ENCODE peak calls at places on chromosomes 1 and 21, in nine cellular contexts. One of them, this sample, is unnamed.

GRCh38 chr21:14488805-14489204 is 57.3 kb downstream of the SAMSN1 start:
- DNase-seq in GM13976: no peak
- DNase-seq in nephron progenitor cell: no peak
- DNase-seq in astrocyte of the spinal cord: no peak
- DNase-seq in progenitor cell of endocrine pancreas: no peak
- DNase-seq in transverse colon: no peak
- DNase-seq in AG09309: no peak
- DNase-seq in heart left ventricle: no peak
- DNase-seq in neural crest cell: no peak
- DNase-seq in this sample: no peak

GRCh38 chr1:115052454-115053083 is 22.9 kb downstream of the TSHB start:
- DNase-seq in GM13976: peak
- DNase-seq in nephron progenitor cell: peak
- DNase-seq in astrocyte of the spinal cord: peak
- DNase-seq in progenitor cell of endocrine pancreas: peak
- DNase-seq in transverse colon: peak
- DNase-seq in AG09309: no peak
- DNase-seq in heart left ventricle: peak
- DNase-seq in neural crest cell: peak
- DNase-seq in this sample: peak

GRCh38 chr1:219433471-219434131 is 179.3 kb downstream of the ZC3H11B start:
- DNase-seq in GM13976: no peak
- DNase-seq in nephron progenitor cell: no peak
- DNase-seq in astrocyte of the spinal cord: no peak
- DNase-seq in progenitor cell of endocrine pancreas: no peak
- DNase-seq in transverse colon: no peak
- DNase-seq in AG09309: no peak
- DNase-seq in heart left ventricle: no peak
- DNase-seq in neural crest cell: no peak
- DNase-seq in this sample: no peak

GRCh38 chr1:91026777-91027176 is 4.9 kb upstream of the ZNF644 start:
- DNase-seq in GM13976: peak
- DNase-seq in nephron progenitor cell: no peak
- DNase-seq in astrocyte of the spinal cord: no peak
- DNase-seq in progenitor cell of endocrine pancreas: no peak
- DNase-seq in transverse colon: no peak
- DNase-seq in AG09309: no peak
- DNase-seq in heart left ventricle: no peak
- DNase-seq in neural crest cell: no peak
- DNase-seq in this sample: no peak

GRCh38 chr1:151621351-151621750 is 9.5 kb downstream of the SNX27 start:
- DNase-seq in GM13976: no peak
- DNase-seq in nephron progenitor cell: no peak
- DNase-seq in astrocyte of the spinal cord: no peak
- DNase-seq in progenitor cell of endocrine pancreas: no peak
- DNase-seq in transverse colon: no peak
- DNase-seq in AG09309: no peak
- DNase-seq in heart left ventricle: no peak
- DNase-seq in neural crest cell: no peak
- DNase-seq in this sample: no peak

GRCh38 chr1:154352581-154353459 is 27.5 kb downstream of the ATP8B2 start:
- DNase-seq in GM13976: peak
- DNase-seq in nephron progenitor cell: peak
- DNase-seq in astrocyte of the spinal cord: peak
- DNase-seq in progenitor cell of endocrine pancreas: peak
- DNase-seq in transverse colon: peak
- DNase-seq in AG09309: no peak
- DNase-seq in heart left ventricle: peak
- DNase-seq in neural crest cell: peak
- DNase-seq in this sample: peak

GRCh38 chr1:62062087-62062486 is 132.6 kb upstream of the L1TD1 start:
- DNase-seq in GM13976: no peak
- DNase-seq in nephron progenitor cell: no peak
- DNase-seq in astrocyte of the spinal cord: no peak
- DNase-seq in progenitor cell of endocrine pancreas: no peak
- DNase-seq in transverse colon: no peak
- DNase-seq in AG09309: no peak
- DNase-seq in heart left ventricle: no peak
- DNase-seq in neural crest cell: no peak
- DNase-seq in this sample: no peak

GRCh38 chr1:15620155-15620545 is 2.9 kb downstream of the DDI2 start:
- DNase-seq in GM13976: no peak
- DNase-seq in nephron progenitor cell: no peak
- DNase-seq in astrocyte of the spinal cord: peak
- DNase-seq in progenitor cell of endocrine pancreas: no peak
- DNase-seq in transverse colon: no peak
- DNase-seq in AG09309: no peak
- DNase-seq in heart left ventricle: no peak
- DNase-seq in neural crest cell: no peak
- DNase-seq in this sample: no peak

GRCh38 chr1:56456426-56457101 is 122.8 kb downstream of the PLPP3 start:
- DNase-seq in GM13976: no peak
- DNase-seq in nephron progenitor cell: no peak
- DNase-seq in astrocyte of the spinal cord: peak
- DNase-seq in progenitor cell of endocrine pancreas: no peak
- DNase-seq in transverse colon: no peak
- DNase-seq in AG09309: peak
- DNase-seq in heart left ventricle: no peak
- DNase-seq in neural crest cell: no peak
- DNase-seq in this sample: no peak

GRCh38 chr1:25765152-25765909 is 34.7 kb upstream of the SELENON start:
- DNase-seq in GM13976: no peak
- DNase-seq in nephron progenitor cell: no peak
- DNase-seq in astrocyte of the spinal cord: no peak
- DNase-seq in progenitor cell of endocrine pancreas: no peak
- DNase-seq in transverse colon: no peak
- DNase-seq in AG09309: no peak
- DNase-seq in heart left ventricle: no peak
- DNase-seq in neural crest cell: no peak
- DNase-seq in this sample: no peak

GRCh38 chr1:211735208-211736170 is 60.1 kb upstream of the NEK2 start:
- DNase-seq in GM13976: no peak
- DNase-seq in nephron progenitor cell: no peak
- DNase-seq in astrocyte of the spinal cord: peak
- DNase-seq in progenitor cell of endocrine pancreas: no peak
- DNase-seq in transverse colon: peak
- DNase-seq in AG09309: peak
- DNase-seq in heart left ventricle: peak
- DNase-seq in neural crest cell: peak
- DNase-seq in this sample: no peak

GRCh38 chr1:153541641-153542569 is 1.2 kb upstream of the S100A5 start:
- DNase-seq in GM13976: no peak
- DNase-seq in nephron progenitor cell: no peak
- DNase-seq in astrocyte of the spinal cord: no peak
- DNase-seq in progenitor cell of endocrine pancreas: no peak
- DNase-seq in transverse colon: no peak
- DNase-seq in AG09309: no peak
- DNase-seq in heart left ventricle: no peak
- DNase-seq in neural crest cell: no peak
- DNase-seq in this sample: no peak

GRCh38 chr1:27635410-27636142 is 591 bp upstream of the FGR start:
- DNase-seq in GM13976: no peak
- DNase-seq in nephron progenitor cell: no peak
- DNase-seq in astrocyte of the spinal cord: no peak
- DNase-seq in progenitor cell of endocrine pancreas: no peak
- DNase-seq in transverse colon: no peak
- DNase-seq in AG09309: no peak
- DNase-seq in heart left ventricle: no peak
- DNase-seq in neural crest cell: no peak
- DNase-seq in this sample: no peak

GRCh38 chr1:92291372-92291999 is 7.3 kb downstream of the GLMN start:
- DNase-seq in GM13976: peak
- DNase-seq in nephron progenitor cell: no peak
- DNase-seq in astrocyte of the spinal cord: peak
- DNase-seq in progenitor cell of endocrine pancreas: no peak
- DNase-seq in transverse colon: no peak
- DNase-seq in AG09309: peak
- DNase-seq in heart left ventricle: no peak
- DNase-seq in neural crest cell: peak
- DNase-seq in this sample: no peak

GRCh38 chr21:29299906-29300546 is 1.3 kb downstream of the BACH1 start:
- DNase-seq in GM13976: peak
- DNase-seq in nephron progenitor cell: peak
- DNase-seq in astrocyte of the spinal cord: peak
- DNase-seq in progenitor cell of endocrine pancreas: no peak
- DNase-seq in transverse colon: peak
- DNase-seq in AG09309: peak
- DNase-seq in heart left ventricle: peak
- DNase-seq in neural crest cell: no peak
- DNase-seq in this sample: peak

GRCh38 chr1:214952648-214953047 is 129.9 kb upstream of the KCNK2 start:
- DNase-seq in GM13976: no peak
- DNase-seq in nephron progenitor cell: no peak
- DNase-seq in astrocyte of the spinal cord: no peak
- DNase-seq in progenitor cell of endocrine pancreas: no peak
- DNase-seq in transverse colon: no peak
- DNase-seq in AG09309: no peak
- DNase-seq in heart left ventricle: no peak
- DNase-seq in neural crest cell: no peak
- DNase-seq in this sample: no peak

GRCh38 chr1:109923131-109923945 is 12.7 kb downstream of the CSF1 start:
- DNase-seq in GM13976: peak
- DNase-seq in nephron progenitor cell: no peak
- DNase-seq in astrocyte of the spinal cord: no peak
- DNase-seq in progenitor cell of endocrine pancreas: no peak
- DNase-seq in transverse colon: peak
- DNase-seq in AG09309: no peak
- DNase-seq in heart left ventricle: no peak
- DNase-seq in neural crest cell: no peak
- DNase-seq in this sample: peak
- TF ChIP-seq CTCF in GM13976: peak
- TF ChIP-seq CTCF in nephron progenitor cell: peak
- TF ChIP-seq CTCF in astrocyte of the spinal cord: peak
- TF ChIP-seq CTCF in progenitor cell of endocrine pancreas: peak
- TF ChIP-seq CTCF in transverse colon: peak
- TF ChIP-seq CTCF in AG09309: peak
- TF ChIP-seq CTCF in heart left ventricle: peak
- TF ChIP-seq CTCF in neural crest cell: peak
- TF ChIP-seq CTCF in this sample: peak

DNA sequence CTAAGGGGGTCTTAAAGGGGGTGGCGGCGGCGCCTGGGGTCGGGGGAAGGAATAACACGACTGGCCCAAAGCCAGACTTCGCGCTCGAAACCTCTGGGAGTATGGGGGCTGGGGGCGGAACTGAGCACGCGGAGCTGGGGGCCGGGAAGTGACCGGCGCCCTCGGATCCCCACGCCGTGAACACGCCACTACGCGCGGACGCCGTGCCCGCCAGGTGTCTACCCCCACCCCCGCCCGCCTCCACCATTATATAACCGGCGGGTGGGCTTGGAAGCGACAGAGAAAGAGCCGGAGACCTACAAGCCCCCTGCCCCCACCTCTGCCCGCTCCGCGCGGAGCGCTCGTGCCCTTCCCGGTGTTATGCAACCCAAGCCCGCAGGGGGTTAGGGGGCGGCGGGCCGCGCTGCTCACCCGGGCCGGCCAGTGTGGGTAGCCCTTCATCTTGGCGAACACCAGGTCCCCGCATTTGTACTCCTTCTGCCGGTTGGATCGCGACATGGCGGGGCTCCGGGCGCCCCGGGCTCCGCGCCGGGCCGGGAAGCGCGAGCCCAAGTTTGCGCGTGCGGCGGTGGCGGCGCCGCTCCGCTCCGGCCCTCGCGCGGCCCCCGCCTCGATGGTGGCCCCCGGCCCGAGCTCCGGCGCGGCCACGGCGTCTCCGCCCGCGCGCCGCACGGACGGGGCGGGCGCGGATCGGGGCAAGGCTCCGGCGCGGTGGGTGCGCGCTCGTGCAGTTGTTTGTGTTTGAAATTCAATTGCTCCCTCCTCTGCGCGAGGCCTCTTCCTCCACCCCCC is at the start of gene HDGF:
- DNase-seq in GM13976: peak
- DNase-seq in nephron progenitor cell: peak
- DNase-seq in astrocyte of the spinal cord: no peak
- DNase-seq in progenitor cell of endocrine pancreas: peak
- DNase-seq in transverse colon: peak
- DNase-seq in AG09309: no peak
- DNase-seq in heart left ventricle: peak
- DNase-seq in neural crest cell: peak
- DNase-seq in this sample: no peak
- TF ChIP-seq CTCF in GM13976: no peak
- TF ChIP-seq CTCF in nephron progenitor cell: no peak
- TF ChIP-seq CTCF in astrocyte of the spinal cord: no peak
- TF ChIP-seq CTCF in progenitor cell of endocrine pancreas: peak
- TF ChIP-seq CTCF in transverse colon: no peak
- TF ChIP-seq CTCF in AG09309: no peak
- TF ChIP-seq CTCF in heart left ventricle: peak
- TF ChIP-seq CTCF in neural crest cell: no peak
- TF ChIP-seq CTCF in this sample: no peak

GRCh38 chr1:100921110-100921706 is 25.3 kb downstream of the SLC30A7 start:
- DNase-seq in GM13976: peak
- DNase-seq in nephron progenitor cell: peak
- DNase-seq in astrocyte of the spinal cord: peak
- DNase-seq in progenitor cell of endocrine pancreas: no peak
- DNase-seq in transverse colon: no peak
- DNase-seq in AG09309: peak
- DNase-seq in heart left ventricle: no peak
- DNase-seq in neural crest cell: no peak
- DNase-seq in this sample: peak
- TF ChIP-seq CTCF in GM13976: peak
- TF ChIP-seq CTCF in nephron progenitor cell: peak
- TF ChIP-seq CTCF in astrocyte of the spinal cord: peak
- TF ChIP-seq CTCF in progenitor cell of endocrine pancreas: peak
- TF ChIP-seq CTCF in transverse colon: peak
- TF ChIP-seq CTCF in AG09309: peak
- TF ChIP-seq CTCF in heart left ventricle: peak
- TF ChIP-seq CTCF in neural crest cell: peak
- TF ChIP-seq CTCF in this sample: peak

DNA sequence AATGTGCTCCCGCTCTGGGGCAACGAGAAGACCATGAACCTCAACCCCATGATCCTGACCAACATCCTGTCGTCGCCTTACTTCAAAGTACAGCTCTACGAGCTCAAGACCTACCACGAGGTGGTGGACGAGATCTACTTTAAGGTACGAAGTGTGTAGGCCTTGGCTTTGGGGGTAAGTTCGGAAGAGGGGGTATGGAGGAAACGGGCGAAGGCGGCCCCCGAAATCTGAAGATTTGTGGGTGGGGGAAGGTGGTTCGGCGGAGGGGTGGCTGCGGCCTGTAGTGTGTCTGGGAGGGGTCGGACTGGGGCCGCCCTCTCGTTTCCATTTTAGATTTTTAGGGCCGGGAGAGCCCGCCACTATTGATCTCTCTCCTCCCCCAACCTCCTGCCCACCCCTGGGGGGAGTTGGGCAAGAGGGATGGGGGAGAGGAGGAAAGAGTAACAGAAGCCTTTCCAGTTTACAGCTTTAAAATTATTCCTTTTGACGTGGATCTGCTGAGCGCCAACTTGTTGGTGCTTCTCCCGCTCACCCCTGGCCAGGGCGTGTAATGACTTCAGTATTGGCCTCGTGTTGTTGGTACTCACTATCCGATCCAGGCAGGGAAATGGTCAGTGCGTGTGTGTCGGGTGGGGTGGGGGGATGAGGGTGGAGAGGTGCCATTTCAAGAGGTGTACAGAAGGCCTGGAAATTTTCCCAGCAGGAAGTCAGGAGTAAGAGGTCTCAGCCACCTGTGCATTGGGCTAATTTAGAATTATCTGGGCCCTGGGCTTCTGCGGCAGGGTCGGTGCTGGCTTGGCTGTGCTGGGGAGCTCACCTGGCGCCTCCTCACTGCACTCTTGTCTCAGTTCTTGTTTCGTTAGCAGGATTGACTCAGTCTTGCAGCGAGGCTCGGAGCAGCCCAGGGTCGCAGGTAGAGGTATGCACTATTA is 880 bp downstream of the PRPF38B start:
- DNase-seq in GM13976: peak
- DNase-seq in nephron progenitor cell: peak
- DNase-seq in astrocyte of the spinal cord: peak
- DNase-seq in progenitor cell of endocrine pancreas: no peak
- DNase-seq in transverse colon: peak
- DNase-seq in AG09309: peak
- DNase-seq in heart left ventricle: peak
- DNase-seq in neural crest cell: no peak
- DNase-seq in this sample: peak
- TF ChIP-seq CTCF in GM13976: peak
- TF ChIP-seq CTCF in nephron progenitor cell: no peak
- TF ChIP-seq CTCF in astrocyte of the spinal cord: peak
- TF ChIP-seq CTCF in progenitor cell of endocrine pancreas: peak
- TF ChIP-seq CTCF in transverse colon: peak
- TF ChIP-seq CTCF in AG09309: peak
- TF ChIP-seq CTCF in heart left ventricle: peak
- TF ChIP-seq CTCF in neural crest cell: peak
- TF ChIP-seq CTCF in this sample: peak